ENCODE peak calls at places on chromosomes 13 and 19, in six cellular contexts. U is HepG2, X is esophagus squamous epithelium, A is A549, J is uterus, Y is ovary. D is an unnamed sample.

GRCh38 chr19:50252111-50252886 is 48.9 kb downstream of the MYH14 start:
- DNase-seq in X (no peak), J (no peak), U (no peak), A (peak; percentile 58), Y (no peak), D (peak; percentile 11)

GRCh38 chr19:45424191-45425058 is 708 bp upstream of the ERCC1 start:
- DNase-seq in U (peak; percentile 86), X (no peak), Y (peak; percentile 63), A (peak; percentile 95), J (peak; percentile 59), D (peak; percentile 81)

GRCh38 chr13:113152894-113153809 is 5.3 kb upstream of the PROZ start:
- DNase-seq in J (peak; percentile 53), A (peak; percentile 10), X (no peak), U (peak; percentile 36), Y (peak; percentile 78), D (peak; percentile 62)

GRCh38 chr19:14550201-14550754 is 20.9 kb downstream of the TECR start:
- DNase-seq in Y (no peak), J (no peak), U (no peak), A (no peak), X (no peak), D (peak; percentile 63)

GRCh38 chr13:73293902-73294523 is 235.2 kb downstream of the KLF5 start:
- DNase-seq in A (no peak), Y (no peak), X (no peak), U (peak; percentile 3), J (no peak), D (no peak)

GRCh38 chr19:53868091-53868891 is 608 bp downstream of the MYADM start:
- DNase-seq in X (no peak), U (peak; percentile 47), A (peak; percentile 80), J (peak; percentile 71), Y (peak; percentile 78), D (peak; percentile 44)

GRCh38 chr19:5130371-5131030 is 161.6 kb downstream of the KDM4B start:
- DNase-seq in Y (no peak), J (no peak), A (no peak), X (no peak), U (no peak), D (peak; percentile 29)

GRCh38 chr19:33052352-33052972 is 12.2 kb downstream of the RHPN2 start:
- DNase-seq in U (peak; percentile 60), X (no peak), Y (no peak), J (peak; percentile 44), A (peak; percentile 66), D (peak; percentile 27)

GRCh38 chr19:34145741-34146202 is 26.5 kb upstream of the LSM14A start:
- DNase-seq in A (peak; percentile 75), U (peak; percentile 46), X (no peak), Y (peak; percentile 48), J (peak; percentile 23), D (peak; percentile 56)

GRCh38 chr19:5977222-5977784 is 637 bp downstream of the RANBP3 start:
- DNase-seq in U (no peak), A (no peak), Y (no peak), J (no peak), X (no peak), D (no peak)

GRCh38 chr13:112779856-112780604 is 90.2 kb downstream of the ATP11A start:
- DNase-seq in U (no peak), Y (no peak), X (no peak), A (no peak), J (peak; percentile 4), D (no peak)

GRCh38 chr19:40266111-40266510 is 19.0 kb downstream of the AKT2 start:
- DNase-seq in A (no peak), Y (no peak), X (no peak), U (no peak), J (no peak), D (no peak)

GRCh38 chr19:35978832-35979365 is 16.1 kb upstream of the SDHAF1 start:
- DNase-seq in J (no peak), Y (no peak), X (no peak), A (no peak), U (no peak), D (no peak)

GRCh38 chr13:40668335-40668734 is 1.9 kb upstream of the FOXO1 start:
- DNase-seq in J (peak; percentile 51), A (peak; percentile 47), U (peak; percentile 54), Y (peak; percentile 54), X (no peak), D (no peak)

GRCh38 chr13:35514166-35514565 is 37.7 kb upstream of the MAB21L1 start:
- DNase-seq in A (no peak), Y (no peak), U (no peak), J (no peak), X (no peak), D (no peak)

GRCh38 chr13:113149711-113150544 is 8.5 kb upstream of the PROZ start:
- DNase-seq in U (peak; percentile 91), A (no peak), X (no peak), Y (no peak), J (no peak), D (no peak)

GRCh38 chr19:41218615-41219507 is at the start of gene AXL:
- DNase-seq in A (peak; percentile 90), X (no peak), Y (peak; percentile 86), J (peak; percentile 84), U (peak; percentile 25), D (peak; percentile 26)

GRCh38 chr19:33098023-33098652 is 17.2 kb downstream of the GPATCH1 start:
- DNase-seq in X (no peak), Y (peak; percentile 47), U (peak; percentile 76), A (peak; percentile 40), J (no peak), D (peak; percentile 9)

GRCh38 chr19:44839272-44839671 is 6.8 kb upstream of the NECTIN2 start:
- DNase-seq in U (no peak), Y (no peak), X (no peak), A (no peak), J (no peak), D (no peak)

GRCh38 chr13:34942732-34943674 is 933 bp downstream of the NBEA start:
- DNase-seq in Y (peak; percentile 44), X (no peak), A (peak; percentile 38), J (peak; percentile 18), U (no peak), D (peak; percentile 44)

GRCh38 chr13:112455476-112456059 is 79.4 kb downstream of the SPACA7 start:
- DNase-seq in Y (no peak), U (no peak), X (no peak), J (no peak), A (no peak), D (no peak)

GRCh38 chr19:13848811-13849241 is 28.1 kb upstream of the NANOS3 start:
- DNase-seq in A (peak; percentile 74), X (no peak), U (no peak), J (no peak), Y (no peak), D (no peak)

GRCh38 chr13:28494861-28495585 is at the start of gene FLT1:
- DNase-seq in U (no peak), A (no peak), J (peak; percentile 26), Y (peak; percentile 40), X (no peak), D (peak; percentile 14)

GRCh38 chr19:51546650-51547396 is 15.4 kb upstream of the SIGLEC6 start:
- DNase-seq in A (no peak), U (no peak), J (no peak), X (no peak), Y (no peak), D (no peak)

GRCh38 chr13:48194392-48194754 is 38.6 kb upstream of the ITM2B start:
- DNase-seq in U (no peak), A (no peak), Y (no peak), X (no peak), J (no peak), D (no peak)

GRCh38 chr19:54517483-54517882 is 14.9 kb downstream of the LAIR2 start:
- DNase-seq in A (peak; percentile 40), Y (peak; percentile 37), U (peak; percentile 52), J (no peak), X (no peak), D (peak; percentile 54)

GRCh38 chr13:87087741-87088140 is 583.4 kb upstream of the SLITRK5 start:
- DNase-seq in U (no peak), X (no peak), Y (no peak), A (no peak), J (no peak), D (no peak)

GRCh38 chr13:56351041-56351440 is 789.7 kb upstream of the PRR20A start:
- DNase-seq in A (no peak), U (no peak), X (no peak), J (no peak), Y (no peak), D (no peak)

GRCh38 chr13:114089751-114090400 is 42.5 kb downstream of the RASA3 start:
- DNase-seq in J (no peak), Y (peak; percentile 13), X (no peak), A (no peak), U (no peak), D (no peak)

DNA sequence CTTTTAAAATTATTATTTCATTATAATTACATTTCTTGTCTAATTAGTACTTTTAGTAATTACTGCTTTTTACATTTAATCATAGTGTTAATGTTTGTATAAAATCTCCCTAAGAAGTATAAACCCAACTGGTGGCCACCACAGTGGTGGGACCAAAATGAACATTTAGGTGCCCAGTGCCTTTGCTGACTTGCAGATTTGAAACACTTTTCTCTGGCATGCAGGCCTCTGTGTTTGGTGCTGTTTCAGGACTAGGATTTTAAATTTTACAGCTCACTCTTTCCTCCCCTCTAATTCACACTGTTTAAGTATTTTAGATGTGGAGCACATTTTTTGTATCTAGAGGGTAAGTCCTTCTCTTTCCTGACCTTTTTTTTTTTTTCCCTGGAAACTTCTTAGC is 17.5 kb downstream of the UBAC2 start:
- DNase-seq in X (no peak), J (no peak), U (no peak), A (no peak), Y (no peak), D (no peak)
- H3K27ac ChIP-seq in X (no peak overlapping the region), J (no peak overlapping the region), U (no peak overlapping the region), A (no peak overlapping the region), Y (no peak overlapping the region), D (peak overlapping the region; percentile 4)

DNA sequence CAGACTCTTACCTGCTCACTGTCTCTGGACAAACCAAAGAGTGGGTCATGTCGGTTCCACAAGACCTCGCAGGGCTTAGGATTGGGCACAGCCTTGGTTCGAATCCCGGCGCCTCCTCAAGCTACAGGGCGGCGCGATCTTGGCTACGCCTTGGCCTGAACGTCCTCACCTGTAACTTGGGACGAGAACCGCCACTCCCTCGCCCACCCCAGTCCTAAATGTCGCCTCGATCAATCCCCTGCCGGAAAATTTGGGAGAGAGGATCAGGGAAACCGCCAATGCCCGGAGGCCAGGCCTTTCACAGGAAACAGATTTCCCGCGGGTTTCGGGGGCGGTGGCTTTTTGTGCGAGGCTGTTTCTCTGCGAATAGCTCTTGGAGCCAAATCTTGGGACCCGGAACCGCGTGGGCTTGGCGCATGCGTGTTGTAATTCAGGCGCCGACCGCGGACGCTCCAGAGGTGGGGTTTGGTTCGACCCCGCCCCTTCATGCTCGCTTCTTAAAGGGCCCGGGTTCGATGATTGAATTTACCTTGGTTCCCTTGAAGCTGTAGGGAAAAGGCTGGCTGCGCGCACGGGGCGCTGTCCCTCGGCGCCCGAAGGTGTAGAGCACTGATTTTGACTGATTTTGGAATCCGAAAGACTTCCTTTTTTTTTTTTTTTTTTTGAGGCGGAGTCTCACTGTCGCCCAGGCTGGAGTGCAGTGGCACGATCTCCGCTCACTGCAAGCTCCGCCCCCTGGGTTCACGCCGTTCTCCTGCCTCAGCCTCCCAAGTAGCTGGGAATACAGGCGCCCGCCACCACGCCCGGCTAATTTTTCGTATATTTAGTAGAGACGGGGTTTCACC is at the start of gene NR2C2AP:
- DNase-seq in J (peak; percentile 92), U (peak; percentile 83), X (peak; percentile 32), Y (peak; percentile 95), A (peak; percentile 91), D (peak; percentile 94)
- TF ChIP-seq POLR2A in J (no peak), U (peak; percentile 48), X (peak; percentile 8), Y (no peak), A (peak; percentile 13), D (peak; percentile 42)

GRCh38 chr13:69910800-69911199 is 196.8 kb upstream of the ATXN8OS start:
- DNase-seq in X (no peak), Y (no peak), A (no peak), U (peak; percentile 10), J (no peak), D (no peak)
- H3K4me1 ChIP-seq in X (no peaks in the 10 kb centered on the region), Y (no peaks in the 10 kb centered on the region), A (no peaks in the 10 kb centered on the region), U (no peaks in the 10 kb centered on the region), J (no peaks in the 10 kb centered on the region), D (no peaks in the 10 kb centered on the region)

GRCh38 chr13:30112602-30113435 is 194.5 kb downstream of the KATNAL1 start:
- DNase-seq in U (peak; percentile 66), Y (peak; percentile 84), A (peak; percentile 79), J (peak; percentile 89), X (no peak), D (peak; percentile 83)
- H3K27ac ChIP-seq in U (no peak overlapping the region), Y (no peak overlapping the region), A (peak overlapping the region; percentile 99), J (peak overlapping the region; percentile 91), X (no peak overlapping the region), D (peak overlapping the region; percentile 91)